ENCODE peak calls at places on chromosomes 7 and 10, in six cellular contexts. One of them, this sample, is unnamed.

GRCh38 chr10:22655312-22655973 is 58.9 kb downstream of the PIP4K2A start:
- DNase-seq in transverse colon: no peak
- DNase-seq in stomach: no peak
- DNase-seq in right lobe of liver: no peak
- DNase-seq in testis: no peak
- DNase-seq in Panc1: peak; percentile 81
- DNase-seq in this sample: no peak

GRCh38 chr10:60171436-60172013 is 218.2 kb downstream of the ANK3 start:
- DNase-seq in transverse colon: no peak
- DNase-seq in stomach: no peak
- DNase-seq in right lobe of liver: no peak
- DNase-seq in testis: no peak
- DNase-seq in Panc1: no peak
- DNase-seq in this sample: no peak

GRCh38 chr10:34966440-34966839 is 123.7 kb downstream of the CUL2 start:
- DNase-seq in transverse colon: no peak
- DNase-seq in stomach: no peak
- DNase-seq in right lobe of liver: no peak
- DNase-seq in testis: no peak
- DNase-seq in Panc1: no peak
- DNase-seq in this sample: no peak

GRCh38 chr7:29284586-29285450 is 90.2 kb downstream of the CHN2 start:
- DNase-seq in transverse colon: no peak
- DNase-seq in stomach: no peak
- DNase-seq in right lobe of liver: peak; percentile 64
- DNase-seq in testis: no peak
- DNase-seq in Panc1: no peak
- DNase-seq in this sample: no peak

GRCh38 chr7:91242097-91242846 is 22.0 kb upstream of the FZD1 start:
- DNase-seq in transverse colon: no peak
- DNase-seq in stomach: no peak
- DNase-seq in right lobe of liver: no peak
- DNase-seq in testis: no peak
- DNase-seq in Panc1: no peak
- DNase-seq in this sample: no peak

GRCh38 chr7:15821484-15822122 is 135.1 kb upstream of the MEOX2 start:
- DNase-seq in transverse colon: no peak
- DNase-seq in stomach: no peak
- DNase-seq in right lobe of liver: no peak
- DNase-seq in testis: peak; percentile 18
- DNase-seq in Panc1: no peak
- DNase-seq in this sample: no peak

GRCh38 chr7:26367219-26367711 is 75.6 kb downstream of the SNX10 start:
- DNase-seq in transverse colon: no peak
- DNase-seq in stomach: no peak
- DNase-seq in right lobe of liver: peak; percentile 90
- DNase-seq in testis: no peak
- DNase-seq in Panc1: no peak
- DNase-seq in this sample: no peak

GRCh38 chr7:140218656-140219055 is 41.9 kb upstream of the KDM7A start:
- DNase-seq in transverse colon: no peak
- DNase-seq in stomach: no peak
- DNase-seq in right lobe of liver: no peak
- DNase-seq in testis: no peak
- DNase-seq in Panc1: no peak
- DNase-seq in this sample: no peak

GRCh38 chr7:91288208-91288824 is 24.1 kb downstream of the FZD1 start:
- DNase-seq in transverse colon: peak; percentile 60
- DNase-seq in stomach: peak; percentile 60
- DNase-seq in right lobe of liver: peak; percentile 72
- DNase-seq in testis: peak; percentile 73
- DNase-seq in Panc1: no peak
- DNase-seq in this sample: peak; percentile 25

GRCh38 chr10:106941297-106942034 is 223.0 kb downstream of the SORCS1 start:
- DNase-seq in transverse colon: no peak
- DNase-seq in stomach: no peak
- DNase-seq in right lobe of liver: peak; percentile 83
- DNase-seq in testis: peak; percentile 90
- DNase-seq in Panc1: no peak
- DNase-seq in this sample: no peak

GRCh38 chr10:105148456-105148855 is 507.4 kb downstream of the SORCS3 start:
- DNase-seq in transverse colon: no peak
- DNase-seq in stomach: no peak
- DNase-seq in right lobe of liver: no peak
- DNase-seq in testis: no peak
- DNase-seq in Panc1: no peak
- DNase-seq in this sample: no peak

GRCh38 chr10:49751216-49751615 is 10.9 kb downstream of the OGDHL start:
- DNase-seq in transverse colon: no peak
- DNase-seq in stomach: no peak
- DNase-seq in right lobe of liver: no peak
- DNase-seq in testis: no peak
- DNase-seq in Panc1: no peak
- DNase-seq in this sample: no peak

GRCh38 chr10:4280481-4281206 is 495.6 kb upstream of the KLF6 start:
- DNase-seq in transverse colon: peak; percentile 44
- DNase-seq in stomach: no peak
- DNase-seq in right lobe of liver: no peak
- DNase-seq in testis: no peak
- DNase-seq in Panc1: no peak
- DNase-seq in this sample: no peak
- H3K4me1 ChIP-seq in transverse colon: peaks cover 27% of the 10 kb centered on the region
- H3K4me1 ChIP-seq in stomach: peaks cover 43% of the 10 kb centered on the region
- H3K4me1 ChIP-seq in right lobe of liver: no peaks in the 10 kb centered on the region
- H3K4me1 ChIP-seq in testis: peaks cover 32% of the 10 kb centered on the region
- H3K4me1 ChIP-seq in Panc1: peaks cover 9% of the 10 kb centered on the region
- H3K4me1 ChIP-seq in this sample: no peaks in the 10 kb centered on the region

DNA sequence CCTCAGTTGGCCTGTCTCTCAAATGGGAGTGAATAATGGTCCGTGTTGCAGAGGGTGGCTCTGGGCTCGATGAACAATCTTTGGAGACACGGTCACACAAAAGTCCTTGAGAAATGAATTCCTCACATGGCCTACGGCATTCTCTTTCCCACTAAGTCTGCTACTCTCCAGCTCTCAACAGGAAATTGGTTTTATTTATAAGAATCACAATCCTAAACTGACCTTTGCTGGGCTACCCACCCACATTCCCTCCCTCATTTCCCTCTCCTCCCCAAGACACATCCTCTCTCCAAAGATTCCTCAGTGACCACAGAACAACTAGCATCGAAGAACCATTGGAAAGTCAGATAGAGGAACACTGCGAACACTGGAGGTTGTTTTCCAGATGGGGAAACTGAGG is 4.7 kb downstream of the AFAP1L2 start:
- DNase-seq in transverse colon: no peak
- DNase-seq in stomach: no peak
- DNase-seq in right lobe of liver: no peak
- DNase-seq in testis: no peak
- DNase-seq in Panc1: no peak
- DNase-seq in this sample: no peak
- H3K4me1 ChIP-seq in transverse colon: peaks cover 21% of the 10 kb centered on the region
- H3K4me1 ChIP-seq in stomach: peaks cover 71% of the 10 kb centered on the region
- H3K4me1 ChIP-seq in right lobe of liver: no peaks in the 10 kb centered on the region
- H3K4me1 ChIP-seq in testis: peaks cover 13% of the 10 kb centered on the region
- H3K4me1 ChIP-seq in Panc1: peaks cover 82% of the 10 kb centered on the region
- H3K4me1 ChIP-seq in this sample: no peaks in the 10 kb centered on the region

GRCh38 chr10:132043861-132044695 is 21.7 kb upstream of the JAKMIP3 start:
- DNase-seq in transverse colon: no peak
- DNase-seq in stomach: no peak
- DNase-seq in right lobe of liver: no peak
- DNase-seq in testis: no peak
- DNase-seq in Panc1: no peak
- DNase-seq in this sample: no peak

GRCh38 chr10:132044803-132045202 is 20.9 kb upstream of the JAKMIP3 start:
- DNase-seq in transverse colon: no peak
- DNase-seq in stomach: no peak
- DNase-seq in right lobe of liver: no peak
- DNase-seq in testis: no peak
- DNase-seq in Panc1: no peak
- DNase-seq in this sample: no peak

GRCh38 chr10:132047575-132048293 is 18.0 kb upstream of the JAKMIP3 start:
- DNase-seq in transverse colon: no peak
- DNase-seq in stomach: no peak
- DNase-seq in right lobe of liver: no peak
- DNase-seq in testis: no peak
- DNase-seq in Panc1: no peak
- DNase-seq in this sample: no peak

GRCh38 chr10:132048294-132048667 is 17.5 kb upstream of the JAKMIP3 start:
- DNase-seq in transverse colon: no peak
- DNase-seq in stomach: no peak
- DNase-seq in right lobe of liver: no peak
- DNase-seq in testis: no peak
- DNase-seq in Panc1: no peak
- DNase-seq in this sample: no peak

DNA sequence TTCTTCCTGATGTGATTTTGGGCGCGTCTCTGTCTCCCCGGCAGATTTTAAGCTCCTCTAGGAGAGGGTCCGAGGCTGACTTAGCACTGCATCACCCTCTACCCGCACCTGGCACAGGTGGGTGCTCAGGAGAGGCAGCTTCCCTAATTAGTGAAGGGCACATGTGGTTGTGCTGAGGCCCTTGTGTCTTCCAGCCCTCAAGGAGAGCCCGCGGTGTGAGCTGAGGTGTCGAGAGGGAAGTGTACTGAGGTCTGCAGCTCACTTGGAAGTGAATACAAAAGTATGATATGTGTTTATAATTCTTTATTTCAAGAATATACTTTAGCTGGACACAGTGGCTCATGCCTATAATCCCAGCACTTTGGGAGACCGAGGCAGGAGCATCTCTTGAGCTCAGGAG is 20.4 kb upstream of the JAKMIP3 start:
- DNase-seq in transverse colon: no peak
- DNase-seq in stomach: no peak
- DNase-seq in right lobe of liver: no peak
- DNase-seq in testis: no peak
- DNase-seq in Panc1: no peak
- DNase-seq in this sample: no peak
- H3K4me1 ChIP-seq in transverse colon: no peaks in the 10 kb centered on the region
- H3K4me1 ChIP-seq in stomach: no peaks in the 10 kb centered on the region
- H3K4me1 ChIP-seq in right lobe of liver: no peaks in the 10 kb centered on the region
- H3K4me1 ChIP-seq in testis: peaks cover 3% of the 10 kb centered on the region
- H3K4me1 ChIP-seq in Panc1: no peaks in the 10 kb centered on the region
- H3K4me1 ChIP-seq in this sample: no peaks in the 10 kb centered on the region

DNA sequence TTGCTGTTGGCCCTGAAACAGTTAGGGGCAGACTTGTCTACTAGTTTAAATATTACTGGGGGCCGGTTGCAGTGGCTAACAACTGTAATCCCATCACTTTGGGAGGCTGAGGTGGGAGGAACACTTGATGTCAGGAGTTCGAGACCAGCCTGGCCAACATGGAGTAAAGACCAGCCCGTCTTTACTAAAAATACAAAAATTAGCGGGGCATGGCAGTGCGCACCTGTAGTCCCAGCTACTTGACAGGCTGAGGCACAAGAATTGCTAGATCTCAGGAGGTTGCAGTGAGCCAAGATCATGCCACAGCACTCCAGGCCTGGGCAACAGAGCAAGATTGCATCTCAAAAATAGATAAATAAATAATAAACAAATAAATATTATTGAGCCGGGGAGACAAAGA is 7.6 kb downstream of the ITGB8 start:
- DNase-seq in transverse colon: no peak
- DNase-seq in stomach: no peak
- DNase-seq in right lobe of liver: no peak
- DNase-seq in testis: no peak
- DNase-seq in Panc1: no peak
- DNase-seq in this sample: no peak
- H3K4me1 ChIP-seq in transverse colon: no peaks in the 10 kb centered on the region
- H3K4me1 ChIP-seq in stomach: peaks cover 20% of the 10 kb centered on the region
- H3K4me1 ChIP-seq in right lobe of liver: no peaks in the 10 kb centered on the region
- H3K4me1 ChIP-seq in testis: peaks cover 36% of the 10 kb centered on the region
- H3K4me1 ChIP-seq in Panc1: no peaks in the 10 kb centered on the region
- H3K4me1 ChIP-seq in this sample: no peaks in the 10 kb centered on the region

DNA sequence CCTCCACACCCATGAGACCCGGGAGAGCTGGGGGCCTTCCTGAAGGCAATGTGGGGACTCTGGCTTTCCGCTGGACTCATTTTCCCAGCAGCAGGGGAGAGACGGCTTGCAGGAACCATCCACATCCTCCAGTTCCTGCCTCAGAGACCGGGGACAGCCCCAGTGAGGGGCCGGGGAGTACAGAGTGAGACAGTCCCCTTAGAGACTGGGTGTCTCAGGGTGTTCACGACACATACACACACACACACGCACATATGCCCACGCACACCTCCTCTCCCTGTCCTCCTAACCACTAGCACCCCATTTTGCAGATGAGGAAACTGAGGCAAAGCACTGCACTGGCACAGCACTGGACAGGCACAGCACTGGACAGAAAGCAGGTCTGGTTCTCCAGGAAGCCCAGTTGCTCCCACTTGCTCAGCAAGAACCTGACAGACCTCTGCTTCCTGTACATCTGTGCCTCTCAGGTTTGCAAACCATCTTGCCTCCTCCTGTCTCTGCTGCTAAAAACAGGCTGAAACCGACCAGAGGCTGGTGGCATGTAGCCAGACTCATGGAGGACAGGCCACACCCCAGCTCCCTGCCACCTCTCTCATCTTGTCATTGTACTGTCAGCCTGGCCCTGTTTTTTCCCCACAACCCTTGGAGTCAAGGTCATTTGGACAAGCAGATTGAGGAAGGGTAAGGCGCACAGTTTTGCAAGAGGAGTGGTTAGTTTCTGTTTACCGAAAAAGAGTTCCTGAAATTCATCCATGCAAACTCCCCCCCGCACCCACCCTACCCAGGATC is 8.0 kb upstream of the C10orf105 start:
- DNase-seq in transverse colon: peak; percentile 89
- DNase-seq in stomach: peak; percentile 70
- DNase-seq in right lobe of liver: no peak
- DNase-seq in testis: peak; percentile 60
- DNase-seq in Panc1: no peak
- DNase-seq in this sample: peak; percentile 78
- H3K4me1 ChIP-seq in transverse colon: peaks cover 43% of the 10 kb centered on the region
- H3K4me1 ChIP-seq in stomach: peaks cover 40% of the 10 kb centered on the region
- H3K4me1 ChIP-seq in right lobe of liver: no peaks in the 10 kb centered on the region
- H3K4me1 ChIP-seq in testis: peaks cover 18% of the 10 kb centered on the region
- H3K4me1 ChIP-seq in Panc1: peaks cover 10% of the 10 kb centered on the region
- H3K4me1 ChIP-seq in this sample: peaks cover 37% of the 10 kb centered on the region

DNA sequence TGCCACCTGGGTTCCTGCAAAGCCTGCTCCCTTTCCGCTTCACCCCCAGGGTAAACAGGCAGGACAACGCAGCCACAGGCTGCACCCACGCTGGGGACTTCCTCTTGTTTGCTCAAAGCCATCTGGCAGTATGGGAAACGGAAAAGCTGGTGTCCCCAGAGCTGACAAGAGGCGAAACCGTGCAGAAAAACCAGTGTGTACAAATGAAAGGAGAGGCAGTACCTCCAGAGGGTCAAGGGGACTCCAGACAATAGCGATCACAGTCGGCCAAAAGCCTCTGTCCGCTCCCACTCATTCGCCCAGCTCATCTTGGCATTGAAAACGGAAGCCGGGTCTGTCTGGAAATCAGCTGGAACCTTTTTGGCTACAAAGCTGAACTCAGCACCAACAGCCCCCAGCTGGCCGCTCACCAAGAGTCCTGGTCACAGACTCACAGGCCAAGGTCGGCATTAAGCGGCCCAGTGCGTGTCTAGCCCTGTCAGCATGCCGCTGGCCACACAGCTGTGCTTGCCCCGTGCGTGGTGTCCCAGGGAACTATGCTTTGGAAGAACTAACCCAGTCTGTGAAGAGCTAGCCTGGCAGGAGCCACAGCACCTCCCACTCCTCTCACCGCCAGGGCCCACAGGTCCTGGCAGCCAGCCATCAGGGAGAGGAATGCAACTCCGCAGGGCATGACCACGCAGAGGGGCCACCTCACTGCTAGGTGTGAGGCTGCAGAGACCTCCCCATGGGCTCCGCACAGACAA is 10.4 kb downstream of the TNS3 start:
- DNase-seq in transverse colon: peak; percentile 62
- DNase-seq in stomach: peak; percentile 83
- DNase-seq in right lobe of liver: peak; percentile 92
- DNase-seq in testis: peak; percentile 91
- DNase-seq in Panc1: no peak
- DNase-seq in this sample: peak; percentile 76
- H3K4me1 ChIP-seq in transverse colon: peaks cover 65% of the 10 kb centered on the region
- H3K4me1 ChIP-seq in stomach: peaks cover 84% of the 10 kb centered on the region
- H3K4me1 ChIP-seq in right lobe of liver: peaks cover 6% of the 10 kb centered on the region
- H3K4me1 ChIP-seq in testis: peaks cover 84% of the 10 kb centered on the region
- H3K4me1 ChIP-seq in Panc1: peaks cover 95% of the 10 kb centered on the region
- H3K4me1 ChIP-seq in this sample: peaks cover 16% of the 10 kb centered on the region

This sample was measured in BE2C.